ENCODE peak calls at places on chromosomes 13 and 19, in six cellular contexts. One of them, this sample, is unnamed.

GRCh38 chr19:31160346-31160926 is 188.8 kb downstream of the TSHZ3 start:
- DNase-seq in stimulated activated CD8-positive, alpha-beta memory T cell treated with anti-CD3 and anti-CD28 coated beads, Interleukin-15, amount 100 ng/mL, for 1 hour: no peak
- DNase-seq in activated T-cell treated with anti-CD3 and anti-CD28 coated beads, Interleukin-2, amount 50 U/mL, for 72 hours: no peak
- DNase-seq in astrocyte of the cerebellum: peak
- DNase-seq in nephron progenitor cell: no peak
- DNase-seq in testis: no peak
- DNase-seq in this sample: peak

GRCh38 chr19:53977429-53977990 is 13.9 kb upstream of the CACNG6 start:
- DNase-seq in stimulated activated CD8-positive, alpha-beta memory T cell treated with anti-CD3 and anti-CD28 coated beads, Interleukin-15, amount 100 ng/mL, for 1 hour: peak
- DNase-seq in activated T-cell treated with anti-CD3 and anti-CD28 coated beads, Interleukin-2, amount 50 U/mL, for 72 hours: peak
- DNase-seq in astrocyte of the cerebellum: peak
- DNase-seq in nephron progenitor cell: peak
- DNase-seq in testis: peak
- DNase-seq in this sample: peak

GRCh38 chr13:93254775-93255174 is 28.2 kb downstream of the GPC6 start:
- DNase-seq in stimulated activated CD8-positive, alpha-beta memory T cell treated with anti-CD3 and anti-CD28 coated beads, Interleukin-15, amount 100 ng/mL, for 1 hour: no peak
- DNase-seq in activated T-cell treated with anti-CD3 and anti-CD28 coated beads, Interleukin-2, amount 50 U/mL, for 72 hours: no peak
- DNase-seq in astrocyte of the cerebellum: no peak
- DNase-seq in nephron progenitor cell: no peak
- DNase-seq in testis: no peak
- DNase-seq in this sample: peak

GRCh38 chr13:98853791-98854191 is 101.3 kb upstream of the SLC15A1 start:
- DNase-seq in stimulated activated CD8-positive, alpha-beta memory T cell treated with anti-CD3 and anti-CD28 coated beads, Interleukin-15, amount 100 ng/mL, for 1 hour: no peak
- DNase-seq in activated T-cell treated with anti-CD3 and anti-CD28 coated beads, Interleukin-2, amount 50 U/mL, for 72 hours: peak
- DNase-seq in astrocyte of the cerebellum: peak
- DNase-seq in nephron progenitor cell: no peak
- DNase-seq in testis: no peak
- DNase-seq in this sample: peak

GRCh38 chr19:9862897-9863296 is 27.8 kb downstream of the PIN1 start:
- DNase-seq in stimulated activated CD8-positive, alpha-beta memory T cell treated with anti-CD3 and anti-CD28 coated beads, Interleukin-15, amount 100 ng/mL, for 1 hour: no peak
- DNase-seq in activated T-cell treated with anti-CD3 and anti-CD28 coated beads, Interleukin-2, amount 50 U/mL, for 72 hours: peak
- DNase-seq in astrocyte of the cerebellum: no peak
- DNase-seq in nephron progenitor cell: no peak
- DNase-seq in testis: no peak
- DNase-seq in this sample: no peak

GRCh38 chr19:4064551-4065260 is 2.0 kb downstream of the ZBTB7A start:
- DNase-seq in stimulated activated CD8-positive, alpha-beta memory T cell treated with anti-CD3 and anti-CD28 coated beads, Interleukin-15, amount 100 ng/mL, for 1 hour: no peak
- DNase-seq in activated T-cell treated with anti-CD3 and anti-CD28 coated beads, Interleukin-2, amount 50 U/mL, for 72 hours: peak
- DNase-seq in astrocyte of the cerebellum: no peak
- DNase-seq in nephron progenitor cell: peak
- DNase-seq in testis: peak
- DNase-seq in this sample: peak

GRCh38 chr13:106581268-106581667 is 13.3 kb upstream of the ARGLU1 start:
- DNase-seq in stimulated activated CD8-positive, alpha-beta memory T cell treated with anti-CD3 and anti-CD28 coated beads, Interleukin-15, amount 100 ng/mL, for 1 hour: no peak
- DNase-seq in activated T-cell treated with anti-CD3 and anti-CD28 coated beads, Interleukin-2, amount 50 U/mL, for 72 hours: no peak
- DNase-seq in astrocyte of the cerebellum: no peak
- DNase-seq in nephron progenitor cell: no peak
- DNase-seq in testis: no peak
- DNase-seq in this sample: no peak

GRCh38 chr19:58582985-58583384 is 9.8 kb upstream of the MZF1 start:
- DNase-seq in stimulated activated CD8-positive, alpha-beta memory T cell treated with anti-CD3 and anti-CD28 coated beads, Interleukin-15, amount 100 ng/mL, for 1 hour: no peak
- DNase-seq in activated T-cell treated with anti-CD3 and anti-CD28 coated beads, Interleukin-2, amount 50 U/mL, for 72 hours: no peak
- DNase-seq in astrocyte of the cerebellum: no peak
- DNase-seq in nephron progenitor cell: no peak
- DNase-seq in testis: no peak
- DNase-seq in this sample: no peak

GRCh38 chr19:45962021-45962420 is 11.6 kb downstream of the NOVA2 start:
- DNase-seq in stimulated activated CD8-positive, alpha-beta memory T cell treated with anti-CD3 and anti-CD28 coated beads, Interleukin-15, amount 100 ng/mL, for 1 hour: no peak
- DNase-seq in activated T-cell treated with anti-CD3 and anti-CD28 coated beads, Interleukin-2, amount 50 U/mL, for 72 hours: no peak
- DNase-seq in astrocyte of the cerebellum: no peak
- DNase-seq in nephron progenitor cell: no peak
- DNase-seq in testis: no peak
- DNase-seq in this sample: no peak

GRCh38 chr19:588093-588742 is 1.5 kb upstream of the HCN2 start:
- DNase-seq in stimulated activated CD8-positive, alpha-beta memory T cell treated with anti-CD3 and anti-CD28 coated beads, Interleukin-15, amount 100 ng/mL, for 1 hour: no peak
- DNase-seq in activated T-cell treated with anti-CD3 and anti-CD28 coated beads, Interleukin-2, amount 50 U/mL, for 72 hours: peak
- DNase-seq in astrocyte of the cerebellum: peak
- DNase-seq in nephron progenitor cell: peak
- DNase-seq in testis: peak
- DNase-seq in this sample: peak

GRCh38 chr13:29801102-29801501 is 49.3 kb downstream of the UBL3 start:
- DNase-seq in stimulated activated CD8-positive, alpha-beta memory T cell treated with anti-CD3 and anti-CD28 coated beads, Interleukin-15, amount 100 ng/mL, for 1 hour: no peak
- DNase-seq in activated T-cell treated with anti-CD3 and anti-CD28 coated beads, Interleukin-2, amount 50 U/mL, for 72 hours: no peak
- DNase-seq in astrocyte of the cerebellum: no peak
- DNase-seq in nephron progenitor cell: no peak
- DNase-seq in testis: no peak
- DNase-seq in this sample: no peak

GRCh38 chr13:98222081-98222554 is 45.0 kb upstream of the RNF113B start:
- DNase-seq in stimulated activated CD8-positive, alpha-beta memory T cell treated with anti-CD3 and anti-CD28 coated beads, Interleukin-15, amount 100 ng/mL, for 1 hour: no peak
- DNase-seq in activated T-cell treated with anti-CD3 and anti-CD28 coated beads, Interleukin-2, amount 50 U/mL, for 72 hours: no peak
- DNase-seq in astrocyte of the cerebellum: peak
- DNase-seq in nephron progenitor cell: no peak
- DNase-seq in testis: no peak
- DNase-seq in this sample: peak

GRCh38 chr19:4641132-4641531 is 1.8 kb downstream of the TNFAIP8L1 start:
- DNase-seq in stimulated activated CD8-positive, alpha-beta memory T cell treated with anti-CD3 and anti-CD28 coated beads, Interleukin-15, amount 100 ng/mL, for 1 hour: no peak
- DNase-seq in activated T-cell treated with anti-CD3 and anti-CD28 coated beads, Interleukin-2, amount 50 U/mL, for 72 hours: no peak
- DNase-seq in astrocyte of the cerebellum: no peak
- DNase-seq in nephron progenitor cell: no peak
- DNase-seq in testis: no peak
- DNase-seq in this sample: no peak

GRCh38 chr19:15812059-15812722 is 3.3 kb downstream of the OR10H1 start:
- DNase-seq in stimulated activated CD8-positive, alpha-beta memory T cell treated with anti-CD3 and anti-CD28 coated beads, Interleukin-15, amount 100 ng/mL, for 1 hour: peak
- DNase-seq in activated T-cell treated with anti-CD3 and anti-CD28 coated beads, Interleukin-2, amount 50 U/mL, for 72 hours: no peak
- DNase-seq in astrocyte of the cerebellum: no peak
- DNase-seq in nephron progenitor cell: no peak
- DNase-seq in testis: peak
- DNase-seq in this sample: no peak

GRCh38 chr19:37790244-37790925 is 11.0 kb upstream of the ZNF573 start:
- DNase-seq in stimulated activated CD8-positive, alpha-beta memory T cell treated with anti-CD3 and anti-CD28 coated beads, Interleukin-15, amount 100 ng/mL, for 1 hour: no peak
- DNase-seq in activated T-cell treated with anti-CD3 and anti-CD28 coated beads, Interleukin-2, amount 50 U/mL, for 72 hours: no peak
- DNase-seq in astrocyte of the cerebellum: no peak
- DNase-seq in nephron progenitor cell: no peak
- DNase-seq in testis: peak
- DNase-seq in this sample: no peak

This sample was measured in astrocyte of the hippocampus.